ENCODE peak calls at places on chromosomes 5 and 9, in eight cellular contexts. D is GM23248, Y is neuronal stem cell, T is MM.1S, C is SK-N-SH, X is fibroblast of lung, R is kidney, O is adipocyte. F is an unnamed sample.

GRCh38 chr5:2560435-2560834 is 191.0 kb downstream of the IRX2 start:
- DNase-seq in D (no peak), Y (no peak), T (no peak), C (no peak), X (no peak), R (no peak), O (no peak), F (no peak)

GRCh38 chr5:78411596-78411995 is 51.2 kb downstream of the SCAMP1 start:
- DNase-seq in D (no peak), Y (no peak), T (no peak), C (no peak), X (no peak), R (no peak), O (peak), F (no peak)

GRCh38 chr5:114325552-114325951 is 36.3 kb upstream of the KCNN2 start:
- DNase-seq in D (no peak), Y (no peak), T (no peak), C (no peak), X (peak), R (no peak), O (peak), F (no peak)

GRCh38 chr9:70578720-70579119 is 164.3 kb upstream of the KLF9 start:
- DNase-seq in D (no peak), Y (no peak), T (no peak), C (no peak), X (no peak), R (no peak), O (no peak), F (peak)

GRCh38 chr9:108536836-108537601 is 318.8 kb downstream of the ACTL7B start:
- DNase-seq in D (no peak), Y (no peak), T (no peak), C (no peak), X (peak), R (no peak), O (no peak), F (no peak)

GRCh38 chr5:159161361-159162214 is 47.8 kb downstream of the RNF145 start:
- DNase-seq in D (peak), Y (no peak), T (no peak), C (no peak), X (peak), R (no peak), O (no peak), F (no peak)

GRCh38 chr5:171315925-171316257 is 6.8 kb downstream of the TLX3 start:
- DNase-seq in D (no peak), Y (no peak), T (no peak), C (no peak), X (no peak), R (no peak), O (no peak), F (no peak)

GRCh38 chr5:127801751-127802476 is 98.7 kb downstream of the CCDC192 start:
- DNase-seq in D (peak), Y (no peak), T (no peak), C (no peak), X (peak), R (no peak), O (peak), F (no peak)

GRCh38 chr9:13485068-13485596 is 205.6 kb upstream of the MPDZ start:
- DNase-seq in D (peak), Y (no peak), T (no peak), C (no peak), X (peak), R (no peak), O (peak), F (no peak)

GRCh38 chr9:69097923-69098593 is 62.5 kb downstream of the FXN start:
- DNase-seq in D (no peak), Y (no peak), T (no peak), C (no peak), X (peak), R (no peak), O (no peak), F (no peak)

GRCh38 chr5:1662559-1663043 is 137.0 kb downstream of the MRPL36 start:
- DNase-seq in D (no peak), Y (no peak), T (no peak), C (no peak), X (no peak), R (peak), O (no peak), F (no peak)

GRCh38 chr5:126348855-126349635 is 74.2 kb upstream of the GRAMD2B start:
- DNase-seq in D (no peak), Y (peak), T (no peak), C (no peak), X (peak), R (no peak), O (no peak), F (no peak)

DNA sequence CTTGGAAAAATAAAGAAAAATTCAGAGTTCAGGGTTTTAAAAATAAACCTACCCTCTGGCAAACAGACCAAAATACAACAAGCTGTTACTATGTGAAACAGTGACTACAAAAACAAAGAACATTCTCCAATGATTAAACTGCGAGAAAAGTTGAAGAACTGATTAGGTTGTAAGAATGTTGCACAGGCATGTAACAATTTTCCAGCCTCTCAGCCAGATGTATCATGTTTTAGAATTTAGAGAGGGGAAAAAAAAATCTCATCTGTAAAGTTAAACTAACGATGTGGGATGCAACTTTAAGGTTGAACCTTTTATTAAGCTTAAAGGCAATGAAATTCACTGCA is 96.8 kb downstream of the MEF2C start:
- DNase-seq in D (peak), Y (no peak), T (no peak), C (no peak), X (peak), R (no peak), O (peak), F (no peak)
- H3K9ac ChIP-seq in D (peak), Y (no peak), T (no peak), C (peak), X (peak), R (no peak), O (peak), F (no peak)

DNA sequence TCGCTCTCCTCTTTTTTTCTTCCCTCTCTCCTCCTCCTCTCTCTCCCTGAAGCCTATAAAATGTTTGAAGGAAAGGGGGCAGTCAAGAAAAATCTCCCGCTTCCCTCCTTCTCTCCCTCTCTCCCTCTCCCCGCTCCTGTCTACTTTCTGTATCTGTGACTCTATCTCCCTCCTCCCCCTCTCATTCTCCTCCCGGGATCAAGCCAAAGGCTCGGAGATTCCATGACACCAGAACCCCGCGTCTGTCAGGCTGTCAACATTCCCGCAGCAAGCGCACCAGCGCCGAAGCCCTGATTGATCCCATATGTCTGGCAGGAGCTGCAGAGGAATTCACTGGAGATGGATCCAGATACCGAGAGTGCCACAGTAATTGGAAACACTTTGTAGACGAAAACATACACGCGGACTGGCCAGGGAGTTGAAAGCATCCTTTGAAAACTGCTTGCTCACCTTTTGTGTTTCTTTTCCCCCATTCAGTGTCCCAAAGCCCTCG is 268 bp upstream of the SVEP1 start:
- DNase-seq in D (peak), Y (peak), T (no peak), C (peak), X (peak), R (no peak), O (peak), F (peak)
- H3K9ac ChIP-seq in D (peak), Y (no peak), T (no peak), C (no peak), X (peak), R (no peak), O (peak), F (no peak)

GRCh38 chr9:137034709-137035506 is 3.0 kb upstream of the FUT7 start:
- DNase-seq in D (peak), Y (peak), T (peak), C (peak), X (peak), R (peak), O (peak), F (peak)

GRCh38 chr9:137030931-137031527 is 859 bp downstream of the FUT7 start:
- DNase-seq in D (no peak), Y (no peak), T (no peak), C (no peak), X (no peak), R (no peak), O (no peak), F (no peak)

GRCh38 chr9:137031904-137032639 is at the start of gene FUT7:
- DNase-seq in D (no peak), Y (no peak), T (no peak), C (no peak), X (no peak), R (no peak), O (no peak), F (no peak)

GRCh38 chr9:137034039-137034708 is 2.3 kb upstream of the FUT7 start:
- DNase-seq in D (no peak), Y (no peak), T (no peak), C (peak), X (no peak), R (no peak), O (no peak), F (no peak)

GRCh38 chr9:137032893-137033292 is 1.0 kb upstream of the FUT7 start:
- DNase-seq in D (no peak), Y (no peak), T (no peak), C (no peak), X (no peak), R (no peak), O (no peak), F (no peak)
- H3K9ac ChIP-seq in D (no peak), Y (peak), T (no peak), C (no peak), X (no peak), R (no peak), O (no peak), F (no peak)

GRCh38 chr9:137457406-137458193 is 1.5 kb downstream of the NSMF start:
- DNase-seq in D (no peak), Y (no peak), T (no peak), C (peak), X (no peak), R (peak), O (no peak), F (no peak)
- H3K9ac ChIP-seq in D (peak), Y (peak), T (no peak), C (peak), X (no peak), R (no peak), O (peak), F (no peak)

DNA sequence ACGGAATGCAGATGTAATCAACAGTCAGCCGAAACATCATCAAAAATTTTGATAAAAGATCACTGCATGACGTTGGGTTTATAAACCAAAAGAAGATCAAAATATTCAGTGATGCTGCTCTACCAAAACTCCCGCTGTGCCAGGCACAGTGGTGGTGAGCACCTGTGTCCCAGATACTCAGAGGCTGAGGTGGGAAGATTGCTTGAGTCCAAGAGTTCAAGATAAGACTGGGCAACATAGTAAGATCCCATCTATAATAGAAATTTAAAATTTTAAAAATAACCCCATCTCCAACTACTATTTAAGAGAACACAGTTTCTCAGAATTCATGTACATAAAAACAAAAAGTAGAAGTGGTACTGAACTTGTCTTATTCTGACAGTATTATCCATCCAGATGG is 3.8 kb downstream of the LMAN2 start:
- DNase-seq in D (no peak), Y (no peak), T (no peak), C (no peak), X (no peak), R (no peak), O (no peak), F (no peak)
- H3K9ac ChIP-seq in D (no peak), Y (no peak), T (no peak), C (no peak), X (no peak), R (no peak), O (no peak), F (no peak)

DNA sequence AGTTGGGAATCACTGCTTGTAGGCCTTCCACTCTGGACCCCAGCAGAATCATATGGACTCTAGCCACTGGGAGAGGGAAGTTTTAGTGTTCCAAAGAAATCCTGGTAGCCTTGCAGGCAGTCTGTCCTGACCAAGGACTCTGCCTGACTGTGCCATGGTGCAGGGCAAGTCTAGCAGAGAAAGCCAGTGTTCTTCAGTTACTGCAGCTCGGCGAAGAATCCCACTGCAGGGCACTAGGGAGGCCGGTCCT is 20.3 kb upstream of the MATR3 start:
- DNase-seq in D (no peak), Y (no peak), T (no peak), C (peak), X (no peak), R (no peak), O (no peak), F (peak)
- H3K9ac ChIP-seq in D (peak), Y (no peak), T (no peak), C (peak), X (no peak), R (peak), O (peak), F (no peak)

GRCh38 chr9:136216541-136217240 is 11.8 kb upstream of the LHX3 start:
- DNase-seq in D (no peak), Y (no peak), T (no peak), C (no peak), X (no peak), R (no peak), O (no peak), F (no peak)
- H3K9ac ChIP-seq in D (no peak), Y (peak), T (no peak), C (no peak), X (no peak), R (no peak), O (no peak), F (no peak)

GRCh38 chr9:76443887-76444286 is 15.1 kb upstream of the GCNT1 start:
- DNase-seq in D (no peak), Y (no peak), T (no peak), C (no peak), X (no peak), R (no peak), O (no peak), F (no peak)

GRCh38 chr9:76438841-76439588 is 20.0 kb upstream of the GCNT1 start:
- DNase-seq in D (no peak), Y (no peak), T (no peak), C (no peak), X (peak), R (no peak), O (no peak), F (no peak)

GRCh38 chr9:76444530-76444929 is 14.5 kb upstream of the GCNT1 start:
- DNase-seq in D (no peak), Y (no peak), T (no peak), C (no peak), X (no peak), R (no peak), O (no peak), F (no peak)

GRCh38 chr9:76445976-76446375 is 13.0 kb upstream of the GCNT1 start:
- DNase-seq in D (no peak), Y (no peak), T (no peak), C (no peak), X (peak), R (no peak), O (no peak), F (no peak)

GRCh38 chr9:76441551-76442322 is 17.2 kb upstream of the GCNT1 start:
- DNase-seq in D (peak), Y (no peak), T (no peak), C (no peak), X (peak), R (no peak), O (peak), F (no peak)
- H3K9ac ChIP-seq in D (no peak), Y (no peak), T (no peak), C (peak), X (no peak), R (no peak), O (no peak), F (no peak)

F was measured in endodermal cell.